ENCODE peak calls at places on chromosomes 11 and 22, in nine cellular contexts. E is sigmoid colon, X is cardiac muscle cell, J is stomach, Z is MM.1S, S is OCI-LY7, G is esophagus squamous epithelium, A is PC-3, B is fibroblast of pulmonary artery. Y is an unnamed sample.

GRCh38 chr11:93984205-93984586 is 37.0 kb upstream of the HEPHL1 start:
- DNase-seq in B (no peak), Z (no peak), G (no peak), S (no peak), A (peak), X (no peak), J (no peak), E (no peak), Y (no peak)

GRCh38 chr11:1153951-1154487 is 3.7 kb upstream of the MUC5AC start:
- DNase-seq in S (no peak), B (peak), A (peak), J (peak), G (no peak), X (peak), E (peak), Z (no peak), Y (peak)

GRCh38 chr22:31585161-31585859 is 76.7 kb downstream of the PISD start:
- DNase-seq in A (no peak), S (no peak), B (peak), Z (no peak), X (peak), E (no peak), J (no peak), G (no peak), Y (peak)

GRCh38 chr11:3781423-3781822 is 15.9 kb downstream of the NUP98 start:
- DNase-seq in Z (no peak), X (peak), A (peak), S (no peak), B (peak), E (no peak), G (no peak), J (no peak), Y (peak)

GRCh38 chr22:30781271-30781875 is 86.7 kb downstream of the OSBP2 start:
- DNase-seq in S (no peak), J (no peak), X (no peak), G (no peak), A (peak), B (no peak), Z (no peak), E (no peak), Y (no peak)

GRCh38 chr22:38784035-38784434 is 9.9 kb downstream of the DNAL4 start:
- DNase-seq in Z (no peak), G (no peak), S (no peak), E (no peak), A (no peak), B (no peak), J (no peak), X (no peak), Y (no peak)

GRCh38 chr11:28461338-28461737 is 353.1 kb downstream of the METTL15 start:
- DNase-seq in J (no peak), E (no peak), A (peak), G (no peak), X (peak), B (peak), Z (no peak), S (no peak), Y (peak)

GRCh38 chr11:20156876-20157613 is 3.2 kb downstream of the DBX1 start:
- DNase-seq in Z (peak), B (no peak), G (no peak), X (no peak), J (no peak), A (no peak), E (no peak), S (no peak), Y (no peak)

GRCh38 chr11:18330921-18331320 is 8.6 kb downstream of the GTF2H1 start:
- DNase-seq in Z (no peak), X (no peak), S (no peak), G (no peak), J (no peak), B (no peak), E (no peak), A (no peak), Y (no peak)

GRCh38 chr11:35419713-35420333 is 465 bp upstream of the SLC1A2 start:
- DNase-seq in A (no peak), Z (no peak), X (peak), J (no peak), G (no peak), E (no peak), B (no peak), S (no peak), Y (no peak)

GRCh38 chr11:19929147-19929546 is 216.5 kb downstream of the NAV2 start:
- DNase-seq in A (no peak), X (no peak), B (no peak), S (no peak), E (no peak), G (no peak), Z (no peak), J (no peak), Y (peak)

GRCh38 chr11:62786318-62787004 is 741 bp upstream of the TMEM179B start:
- DNase-seq in E (peak), X (peak), A (peak), J (peak), S (peak), Z (peak), G (peak), B (peak), Y (peak)

GRCh38 chr11:65651589-65652510 is 10.9 kb downstream of the RELA start:
- DNase-seq in E (peak), G (no peak), A (peak), X (peak), J (peak), B (peak), Z (no peak), S (no peak), Y (peak)

GRCh38 chr11:69044111-69045013 is 4.4 kb upstream of the TPCN2 start:
- DNase-seq in Z (peak), B (peak), J (peak), X (peak), G (no peak), E (peak), A (peak), S (peak), Y (peak)

GRCh38 chr22:35116817-35117216 is 50.9 kb downstream of the ISX start:
- DNase-seq in E (no peak), S (no peak), G (no peak), B (no peak), X (no peak), A (no peak), J (no peak), Z (no peak), Y (no peak)

GRCh38 chr11:45022294-45023064 is 71.8 kb upstream of the TP53I11 start:
- DNase-seq in E (no peak), X (peak), A (peak), J (no peak), G (no peak), Z (no peak), S (no peak), B (no peak), Y (peak)

GRCh38 chr11:45021001-45021400 is 70.3 kb upstream of the TP53I11 start:
- DNase-seq in A (no peak), E (no peak), B (no peak), Z (peak), S (peak), G (no peak), X (no peak), J (no peak), Y (no peak)

GRCh38 chr11:45023065-45023365 is 72.3 kb upstream of the TP53I11 start:
- DNase-seq in A (no peak), S (no peak), X (no peak), B (no peak), Z (no peak), E (no peak), G (no peak), J (no peak), Y (no peak)

GRCh38 chr11:45021692-45022130 is 71.0 kb upstream of the TP53I11 start:
- DNase-seq in B (peak), Z (peak), S (no peak), A (no peak), G (no peak), E (peak), J (no peak), X (peak), Y (peak)

DNA sequence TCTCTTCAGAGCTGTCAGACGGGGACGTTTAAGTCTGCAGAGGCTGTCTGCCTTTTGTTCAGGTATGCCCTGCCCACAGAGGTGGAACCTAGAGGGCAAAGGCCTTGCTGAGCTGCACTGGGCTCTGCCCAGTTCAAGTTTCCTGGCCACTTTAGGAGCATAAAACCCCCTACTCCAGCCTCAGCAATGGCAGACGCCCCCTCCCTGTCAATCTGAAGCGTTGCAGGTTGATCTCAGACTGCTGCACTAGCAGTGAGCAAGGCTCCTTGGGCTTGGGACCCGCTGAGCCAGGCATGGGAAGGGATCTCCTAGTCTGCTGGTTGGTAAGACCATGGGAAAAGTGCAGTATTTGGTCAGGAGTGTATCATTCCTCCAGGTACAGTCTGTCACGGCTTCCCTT is 66.6 kb upstream of the TP53I11 start:
- DNase-seq in S (no peak), G (no peak), A (no peak), E (no peak), Z (no peak), X (no peak), J (no peak), B (no peak), Y (no peak)
- TF ChIP-seq CTCF in S (peak), G (no peak), A (peak), E (no peak), Z (no peak), X (peak), J (no peak), B (peak), Y (peak)

GRCh38 chr11:2443881-2444300 is 423 bp downstream of the TRPM5 start:
- DNase-seq in G (no peak), B (no peak), Z (no peak), A (no peak), J (peak), E (no peak), S (no peak), X (no peak), Y (no peak)
- H3K4me3 ChIP-seq in G (no peak), B (no peak), Z (peak), A (no peak), J (peak), E (no peak), S (no peak), X (peak), Y (no peak)

DNA sequence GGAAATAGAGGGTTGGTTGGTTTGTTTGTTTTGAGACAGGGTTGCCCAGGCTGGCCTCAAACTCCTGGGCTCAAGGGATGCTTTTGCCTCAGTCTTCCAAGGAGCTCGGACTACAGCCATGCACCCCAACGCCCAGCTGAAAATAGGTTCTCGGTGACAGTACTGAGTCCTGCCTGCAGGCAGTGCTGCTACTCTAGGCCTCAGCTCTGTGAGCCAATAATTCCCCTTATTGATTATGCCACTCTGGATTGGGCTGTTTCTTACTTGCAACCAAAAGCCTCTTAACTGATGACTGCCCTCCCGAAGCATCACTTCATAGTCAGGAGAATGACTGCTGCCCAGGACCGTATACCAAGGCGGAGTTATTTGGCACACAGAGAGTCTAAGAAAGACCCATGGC is 1.2 kb upstream of the C11orf16 start:
- DNase-seq in B (no peak), X (no peak), Z (no peak), J (no peak), E (no peak), S (no peak), G (no peak), A (no peak), Y (no peak)
- TF ChIP-seq CTCF in B (peak), X (no peak), Z (no peak), J (no peak), E (no peak), S (no peak), G (no peak), A (no peak), Y (peak)

GRCh38 chr22:19962246-19962908 is 20.8 kb upstream of the TXNRD2 start:
- DNase-seq in G (no peak), X (peak), A (peak), B (peak), Z (peak), E (peak), J (peak), S (peak), Y (peak)

GRCh38 chr22:19961868-19962245 is 20.2 kb upstream of the TXNRD2 start:
- DNase-seq in A (no peak), G (no peak), J (no peak), E (no peak), S (no peak), Z (no peak), X (no peak), B (no peak), Y (no peak)

GRCh38 chr22:19960491-19961200 is 19.0 kb upstream of the TXNRD2 start:
- DNase-seq in X (no peak), J (no peak), G (no peak), Z (no peak), E (peak), B (no peak), S (no peak), A (no peak), Y (no peak)

GRCh38 chr22:19959587-19960490 is 18.2 kb upstream of the TXNRD2 start:
- DNase-seq in Z (no peak), X (no peak), J (no peak), S (no peak), B (no peak), A (no peak), E (peak), G (no peak), Y (no peak)

GRCh38 chr22:19961201-19961580 is 19.6 kb upstream of the TXNRD2 start:
- DNase-seq in B (no peak), S (no peak), E (no peak), Z (no peak), G (no peak), X (no peak), J (no peak), A (no peak), Y (no peak)
- H3K4me3 ChIP-seq in B (no peak), S (no peak), E (no peak), Z (no peak), G (no peak), X (no peak), J (no peak), A (no peak), Y (no peak)